ENCODE peak calls at places on chromosomes 3 and 15, in nine cellular contexts. F is astrocyte of the spinal cord; T is CD8-positive, alpha-beta T cell; X is A673; O is choroid plexus epithelial cell; N is tibial artery; E is A549; B is mammary epithelial cell; H is endothelial cell. A is an unnamed sample.

GRCh38 chr3:128252083-128252482 is 98.8 kb downstream of the EEFSEC start:
- DNase-seq in F (no peak), T (no peak), X (no peak), O (no peak), N (no peak), E (no peak), B (no peak), H (no peak), A (no peak)

GRCh38 chr15:77004189-77004588 is 9.3 kb downstream of the PSTPIP1 start:
- DNase-seq in F (no peak), T (no peak), X (no peak), O (no peak), N (peak), E (no peak), B (no peak), H (peak), A (no peak)

GRCh38 chr15:39869251-39869650 is 50.8 kb downstream of the GPR176 start:
- DNase-seq in F (no peak), T (no peak), X (no peak), O (no peak), N (no peak), E (no peak), B (no peak), H (no peak), A (no peak)

GRCh38 chr3:242986-243706 is 46.6 kb downstream of the CHL1 start:
- DNase-seq in F (peak), T (no peak), X (peak), O (peak), N (no peak), E (no peak), B (no peak), H (no peak), A (no peak)

GRCh38 chr3:104846270-104846669 is 520.4 kb upstream of the ALCAM start:
- DNase-seq in F (peak), T (no peak), X (no peak), O (peak), N (no peak), E (no peak), B (no peak), H (no peak), A (peak)

GRCh38 chr3:57544181-57545125 is at the start of gene DNAH12:
- DNase-seq in F (peak), T (peak), X (peak), O (peak), N (no peak), E (no peak), B (peak), H (peak), A (peak)

GRCh38 chr15:31586841-31587240 is 260.2 kb downstream of the KLF13 start:
- DNase-seq in F (no peak), T (no peak), X (no peak), O (no peak), N (no peak), E (no peak), B (peak), H (no peak), A (no peak)

GRCh38 chr3:37183375-37183831 is 9.0 kb upstream of the LRRFIP2 start:
- DNase-seq in F (peak), T (no peak), X (no peak), O (peak), N (no peak), E (peak), B (peak), H (no peak), A (peak)

GRCh38 chr15:65630760-65631159 is 9.0 kb downstream of the SLC24A1 start:
- DNase-seq in F (no peak), T (no peak), X (no peak), O (no peak), N (no peak), E (no peak), B (no peak), H (no peak), A (no peak)

GRCh38 chr3:141972394-141972793 is 96.0 kb downstream of the ATP1B3 start:
- DNase-seq in F (no peak), T (no peak), X (no peak), O (no peak), N (no peak), E (no peak), B (peak), H (no peak), A (no peak)

GRCh38 chr15:67838789-67839332 is 984 bp downstream of the RNU6-1 start:
- DNase-seq in F (peak), T (no peak), X (peak), O (peak), N (peak), E (no peak), B (peak), H (peak), A (no peak)

GRCh38 chr3:5304789-5305680 is 117.5 kb downstream of the EDEM1 start:
- DNase-seq in F (peak), T (no peak), X (peak), O (peak), N (no peak), E (peak), B (peak), H (peak), A (no peak)

GRCh38 chr15:26889298-26889898 is 22.5 kb downstream of the GABRA5 start:
- DNase-seq in F (peak), T (peak), X (peak), O (peak), N (no peak), E (peak), B (peak), H (peak), A (peak)

GRCh38 chr15:93274276-93274675 is 185.3 kb upstream of the RGMA start:
- DNase-seq in F (no peak), T (no peak), X (no peak), O (no peak), N (no peak), E (no peak), B (no peak), H (no peak), A (no peak)

GRCh38 chr15:52008698-52009434 is 10.2 kb upstream of the MAPK6 start:
- DNase-seq in F (no peak), T (no peak), X (no peak), O (no peak), N (no peak), E (peak), B (no peak), H (peak), A (no peak)

GRCh38 chr15:100252779-100253417 is 88.9 kb downstream of the ADAMTS17 start:
- DNase-seq in F (no peak), T (no peak), X (no peak), O (no peak), N (no peak), E (no peak), B (no peak), H (no peak), A (no peak)

GRCh38 chr15:75727851-75728715 is 15.4 kb upstream of the CSPG4 start:
- DNase-seq in F (peak), T (peak), X (peak), O (peak), N (peak), E (peak), B (peak), H (peak), A (peak)

GRCh38 chr15:97893988-97894387 is 66.5 kb upstream of the ARRDC4 start:
- DNase-seq in F (no peak), T (no peak), X (no peak), O (no peak), N (no peak), E (no peak), B (peak), H (no peak), A (no peak)

GRCh38 chr15:69729167-69729748 is 276.6 kb downstream of the RPLP1 start:
- DNase-seq in F (no peak), T (peak), X (peak), O (peak), N (no peak), E (no peak), B (no peak), H (peak), A (peak)

GRCh38 chr3:41963823-41964222 is 1.9 kb upstream of the ULK4 start:
- DNase-seq in F (no peak), T (no peak), X (no peak), O (no peak), N (no peak), E (no peak), B (no peak), H (no peak), A (no peak)

GRCh38 chr3:171615281-171615680 is 155.1 kb upstream of the TNIK start:
- DNase-seq in F (no peak), T (no peak), X (no peak), O (no peak), N (no peak), E (no peak), B (no peak), H (no peak), A (no peak)

GRCh38 chr3:168532135-168532534 is 436.4 kb upstream of the GOLIM4 start:
- DNase-seq in F (no peak), T (no peak), X (no peak), O (no peak), N (no peak), E (no peak), B (no peak), H (no peak), A (no peak)

GRCh38 chr15:91948001-91948608 is 94.6 kb downstream of the SLCO3A1 start:
- DNase-seq in F (peak), T (no peak), X (no peak), O (peak), N (no peak), E (peak), B (peak), H (no peak), A (no peak)

GRCh38 chr15:64274541-64274940 is 81.4 kb downstream of the CSNK1G1 start:
- DNase-seq in F (no peak), T (no peak), X (peak), O (peak), N (no peak), E (no peak), B (no peak), H (no peak), A (no peak)

GRCh38 chr15:77862651-77863104 is 214.8 kb downstream of the TBC1D2B start:
- DNase-seq in F (no peak), T (no peak), X (no peak), O (no peak), N (no peak), E (no peak), B (no peak), H (no peak), A (no peak)

GRCh38 chr3:169308654-169309325 is 354.7 kb downstream of the MECOM start:
- DNase-seq in F (no peak), T (no peak), X (no peak), O (peak), N (no peak), E (no peak), B (peak), H (no peak), A (no peak)

GRCh38 chr15:58535337-58535736 is 103.5 kb downstream of the LIPC start:
- DNase-seq in F (no peak), T (no peak), X (no peak), O (no peak), N (no peak), E (no peak), B (no peak), H (no peak), A (no peak)

DNA sequence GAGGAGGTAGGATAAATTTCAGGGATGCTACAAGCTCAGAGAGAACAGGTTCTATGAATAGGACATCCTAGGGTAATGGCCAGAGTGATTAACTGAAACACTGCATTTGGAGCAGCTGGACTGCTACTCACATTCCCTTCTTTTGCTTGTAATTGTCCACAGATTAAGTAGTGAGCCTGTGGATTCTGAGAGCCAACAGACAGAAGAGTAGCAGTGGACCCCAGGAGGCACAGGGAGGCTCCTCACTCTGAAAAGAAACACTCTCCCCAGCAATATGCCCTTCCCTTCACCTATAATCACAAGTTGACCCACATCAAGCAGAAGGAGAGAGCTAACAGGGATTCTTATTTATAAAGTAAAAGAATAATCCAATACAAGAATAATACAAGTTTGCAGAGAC is 10.6 kb upstream of the RFX7 start:
- DNase-seq in F (no peak), T (no peak), X (no peak), O (no peak), N (no peak), E (no peak), B (no peak), H (no peak), A (no peak)
- TF ChIP-seq CTCF in F (no peak), T (no peak), X (no peak), O (no peak), N (no peak), E (no peak), B (no peak), H (no peak), A (no peak)

GRCh38 chr15:28125673-28126651 is 26.8 kb upstream of the OCA2 start:
- DNase-seq in F (peak), T (no peak), X (peak), O (peak), N (no peak), E (peak), B (peak), H (peak), A (peak)

GRCh38 chr15:28120359-28120640 is 21.2 kb upstream of the OCA2 start:
- DNase-seq in F (no peak), T (no peak), X (no peak), O (no peak), N (no peak), E (no peak), B (no peak), H (no peak), A (no peak)

GRCh38 chr15:28124841-28125240 is 25.7 kb upstream of the OCA2 start:
- DNase-seq in F (no peak), T (no peak), X (no peak), O (no peak), N (no peak), E (no peak), B (no peak), H (no peak), A (no peak)

GRCh38 chr15:28122038-28122949 is 23.2 kb upstream of the OCA2 start:
- DNase-seq in F (no peak), T (no peak), X (no peak), O (no peak), N (no peak), E (no peak), B (no peak), H (no peak), A (no peak)

GRCh38 chr15:28123408-28124023 is 24.4 kb upstream of the OCA2 start:
- DNase-seq in F (peak), T (peak), X (peak), O (peak), N (peak), E (peak), B (peak), H (peak), A (peak)
- TF ChIP-seq CTCF in F (peak), T (peak), X (peak), O (peak), N (peak), E (peak), B (peak), H (peak), A (peak)

GRCh38 chr3:68878322-68878721 is 54.0 kb downstream of the TAFA4 start:
- DNase-seq in F (peak), T (no peak), X (peak), O (peak), N (no peak), E (peak), B (no peak), H (peak), A (peak)
- TF ChIP-seq CTCF in F (peak), T (no peak), X (peak), O (peak), N (peak), E (peak), B (peak), H (peak), A (peak)

DNA sequence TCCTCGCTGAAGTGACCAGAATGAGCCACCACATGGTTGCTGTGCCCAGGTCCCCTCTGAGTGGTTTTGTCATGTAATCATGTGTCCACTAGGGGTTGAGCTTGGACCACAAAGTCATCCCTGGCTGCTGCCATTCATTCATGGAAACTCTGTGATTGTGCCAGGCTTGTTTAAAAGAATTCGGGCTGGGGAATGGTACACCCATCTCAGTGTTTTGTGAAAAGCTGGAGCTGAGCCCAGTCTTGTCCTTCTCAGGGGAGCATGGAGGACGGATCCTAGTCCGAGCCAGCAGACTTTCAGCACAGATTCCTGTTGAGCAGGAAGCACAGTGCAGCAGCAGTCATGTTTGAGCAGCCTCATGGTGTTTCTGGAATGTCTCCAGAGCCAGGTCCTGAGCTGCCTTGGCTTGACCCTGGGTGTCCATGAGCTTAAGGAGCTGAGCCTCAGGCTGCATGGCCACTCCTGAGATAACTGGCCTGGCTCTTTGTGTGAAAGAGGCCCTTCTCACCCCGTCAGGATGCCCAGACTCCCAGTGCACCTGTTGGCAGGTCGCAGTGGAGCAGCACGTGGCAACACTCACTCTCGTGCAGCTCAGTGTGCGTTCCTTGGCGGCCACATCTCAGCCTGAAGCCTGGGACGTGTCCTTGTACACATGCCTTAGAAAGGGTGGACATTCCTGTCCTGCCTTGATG is 260.3 kb upstream of the TPM1 start:
- DNase-seq in F (peak), T (no peak), X (peak), O (peak), N (peak), E (peak), B (peak), H (peak), A (peak)
- TF ChIP-seq CTCF in F (peak), T (no peak), X (peak), O (peak), N (peak), E (peak), B (peak), H (peak), A (peak)

GRCh38 chr3:71247221-71247947 is 336.1 kb downstream of the FOXP1 start:
- DNase-seq in F (no peak), T (no peak), X (peak), O (peak), N (no peak), E (peak), B (peak), H (no peak), A (peak)
- TF ChIP-seq CTCF in F (no peak), T (no peak), X (no peak), O (no peak), N (no peak), E (no peak), B (no peak), H (no peak), A (no peak)

DNA sequence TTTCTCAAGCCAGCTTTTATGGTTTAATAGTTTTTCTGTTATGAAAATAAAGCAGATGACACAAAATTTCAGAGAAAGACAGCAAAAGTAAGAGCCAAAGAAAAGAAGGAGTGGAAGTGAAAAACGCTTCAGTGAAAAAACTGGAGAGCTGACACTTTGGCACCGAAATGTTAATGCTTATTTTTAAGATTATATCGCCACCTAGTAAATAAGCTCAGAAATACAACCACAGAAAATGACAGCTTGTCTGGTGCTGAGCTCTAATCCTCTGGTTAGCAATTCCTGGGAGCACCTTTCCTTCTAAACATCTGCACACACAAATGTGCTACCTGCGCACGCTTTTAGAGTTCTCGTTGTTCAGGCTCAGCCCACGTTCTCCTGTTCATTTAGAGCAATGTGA is 101.7 kb downstream of the ZPLD1 start:
- DNase-seq in F (peak), T (no peak), X (peak), O (peak), N (no peak), E (peak), B (peak), H (no peak), A (peak)
- TF ChIP-seq CTCF in F (peak), T (peak), X (peak), O (peak), N (peak), E (peak), B (peak), H (peak), A (peak)

A was measured in foreskin fibroblast.